ENCODE peak calls at places on chromosomes 13 and 19, in nine cellular contexts. N, J, Z, L, E, P, H, B and U are unnamed samples.

GRCh38 chr19:34241513-34242337 is 12.6 kb upstream of the GARRE1 start:
- DNase-seq in N (no peak), J (no peak), Z (no peak), L (no peak), E (no peak), P (peak), H (no peak), B (peak), U (no peak)

GRCh38 chr19:49588370-49589122 is 2.4 kb upstream of the PRR12 start:
- DNase-seq in N (no peak), J (no peak), Z (no peak), L (no peak), E (no peak), P (no peak), H (no peak), B (no peak), U (no peak)

GRCh38 chr13:30968734-30969335 is 36.4 kb downstream of the TEX26 start:
- DNase-seq in N (no peak), J (no peak), Z (peak), L (no peak), E (peak), P (no peak), H (no peak), B (no peak), U (no peak)

GRCh38 chr13:24506698-24507335 is 5.8 kb downstream of the PARP4 start:
- DNase-seq in N (no peak), J (no peak), Z (no peak), L (no peak), E (no peak), P (no peak), H (no peak), B (no peak), U (no peak)

GRCh38 chr19:15332311-15332996 is at the start of gene BRD4:
- DNase-seq in N (peak), J (peak), Z (peak), L (peak), E (peak), P (peak), H (no peak), B (peak), U (no peak)

GRCh38 chr13:91241249-91241648 is 106.2 kb upstream of the MIR17HG start:
- DNase-seq in N (no peak), J (no peak), Z (no peak), L (no peak), E (no peak), P (no peak), H (no peak), B (no peak), U (peak)

GRCh38 chr19:36501973-36502372 is 12.6 kb upstream of the ZNF566 start:
- DNase-seq in N (no peak), J (no peak), Z (no peak), L (no peak), E (no peak), P (no peak), H (no peak), B (no peak), U (no peak)

GRCh38 chr13:99566125-99567083 is 65.1 kb downstream of the TM9SF2 start:
- DNase-seq in N (no peak), J (no peak), Z (no peak), L (no peak), E (no peak), P (no peak), H (no peak), B (no peak), U (no peak)

GRCh38 chr19:41868120-41868988 is 8.3 kb downstream of the RPS19 start:
- DNase-seq in N (no peak), J (no peak), Z (no peak), L (no peak), E (no peak), P (no peak), H (no peak), B (no peak), U (no peak)

GRCh38 chr13:98527526-98527925 is 49.4 kb downstream of the STK24 start:
- DNase-seq in N (no peak), J (no peak), Z (no peak), L (no peak), E (no peak), P (no peak), H (no peak), B (no peak), U (no peak)

GRCh38 chr13:97076898-97077297 is 82.6 kb upstream of the OXGR1 start:
- DNase-seq in N (no peak), J (no peak), Z (no peak), L (peak), E (no peak), P (no peak), H (no peak), B (peak), U (no peak)

GRCh38 chr13:39038569-39038898 is 278 bp downstream of the NHLRC3 start:
- DNase-seq in N (no peak), J (no peak), Z (no peak), L (no peak), E (no peak), P (no peak), H (no peak), B (peak), U (no peak)

GRCh38 chr13:45101327-45102018 is 18.8 kb upstream of the GTF2F2 start:
- DNase-seq in N (no peak), J (no peak), Z (no peak), L (no peak), E (no peak), P (no peak), H (no peak), B (no peak), U (no peak)

GRCh38 chr19:28292822-28293500 is 920.0 kb downstream of the UQCRFS1 start:
- DNase-seq in N (no peak), J (no peak), Z (no peak), L (peak), E (no peak), P (no peak), H (no peak), B (no peak), U (no peak)

GRCh38 chr19:53908933-53909415 is at the start of gene CACNG7:
- DNase-seq in N (no peak), J (no peak), Z (no peak), L (no peak), E (no peak), P (no peak), H (no peak), B (no peak), U (no peak)
- H3K4me3 ChIP-seq in N (no peak), J (no peak), Z (peak), L (peak), E (peak), P (no peak), H (peak), B (no peak), U (no peak)

GRCh38 chr13:102726430-102726829 is 31.6 kb upstream of the METTL21C start:
- DNase-seq in N (no peak), J (no peak), Z (peak), L (no peak), E (no peak), P (no peak), H (no peak), B (no peak), U (no peak)

GRCh38 chr13:102724923-102725322 is 30.1 kb upstream of the METTL21C start:
- DNase-seq in N (no peak), J (no peak), Z (peak), L (peak), E (peak), P (peak), H (no peak), B (peak), U (no peak)

GRCh38 chr13:102718746-102719145 is 23.9 kb upstream of the METTL21C start:
- DNase-seq in N (no peak), J (no peak), Z (peak), L (no peak), E (no peak), P (no peak), H (no peak), B (no peak), U (no peak)

DNA sequence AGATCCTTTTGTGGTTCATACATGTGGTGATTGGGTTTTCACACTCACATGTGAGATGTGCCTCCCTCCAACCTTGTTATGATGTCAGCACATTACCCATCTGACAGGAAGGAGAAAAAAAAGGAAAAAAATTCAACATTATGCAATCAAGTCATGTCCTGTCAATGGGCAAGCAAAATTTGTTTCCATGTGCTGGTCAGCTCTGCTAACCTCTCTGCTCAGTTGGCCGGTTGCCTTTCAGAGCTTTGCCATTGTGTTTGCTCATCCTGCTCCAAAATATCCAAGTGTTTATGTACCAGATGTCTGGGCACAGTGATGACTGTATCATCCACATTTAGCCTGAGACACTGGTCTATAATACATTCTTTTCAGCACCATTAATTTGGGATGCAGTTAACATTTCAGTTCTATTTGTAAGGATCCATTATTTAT is 27.0 kb upstream of the METTL21C start:
- DNase-seq in N (no peak), J (no peak), Z (no peak), L (no peak), E (no peak), P (no peak), H (no peak), B (no peak), U (no peak)
- TF ChIP-seq CTCF in N (no peak), J (no peak), Z (no peak), L (no peak), E (no peak), P (no peak), H (no peak), B (no peak), U (no peak)

DNA sequence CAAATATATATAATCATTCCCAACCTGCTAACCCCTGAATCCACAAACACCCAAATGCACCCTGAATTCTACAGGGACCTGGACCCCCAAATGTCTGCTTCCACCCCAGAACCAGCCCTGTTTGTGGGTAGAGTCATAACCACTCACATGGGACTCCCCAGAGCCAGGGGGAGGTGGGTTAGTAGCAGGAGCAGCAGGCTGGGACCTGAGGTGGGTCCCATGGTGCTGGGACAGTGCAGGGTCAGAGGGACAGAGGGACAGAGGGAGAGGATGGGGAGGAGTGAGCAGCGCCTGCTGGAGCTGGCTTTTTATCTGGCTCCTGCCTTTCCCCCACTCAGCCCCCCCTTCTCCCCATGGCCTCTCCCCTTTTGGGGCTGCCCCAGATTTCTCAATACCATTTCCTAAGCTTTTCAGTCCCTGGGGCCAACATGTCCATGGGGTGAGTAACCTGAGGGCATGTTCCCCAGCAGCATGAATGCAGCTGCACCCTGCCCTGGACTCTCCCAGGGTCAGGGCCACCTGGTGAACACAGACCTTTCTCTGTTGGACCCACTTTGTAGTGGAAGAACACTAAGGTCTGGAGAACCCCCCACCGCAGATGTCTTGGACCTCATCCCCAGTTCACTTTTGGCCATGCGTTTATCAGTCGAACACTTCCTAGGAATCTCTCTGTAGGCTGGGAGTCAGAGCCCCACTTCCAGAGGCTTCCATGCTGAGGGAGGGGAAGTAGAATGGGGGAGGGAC is at the start of gene C3:
- DNase-seq in N (no peak), J (peak), Z (no peak), L (no peak), E (peak), P (peak), H (no peak), B (peak), U (no peak)
- H3K4me3 ChIP-seq in N (peak), J (peak), Z (no peak), L (no peak), E (no peak), P (peak), H (no peak), B (no peak), U (no peak)

DNA sequence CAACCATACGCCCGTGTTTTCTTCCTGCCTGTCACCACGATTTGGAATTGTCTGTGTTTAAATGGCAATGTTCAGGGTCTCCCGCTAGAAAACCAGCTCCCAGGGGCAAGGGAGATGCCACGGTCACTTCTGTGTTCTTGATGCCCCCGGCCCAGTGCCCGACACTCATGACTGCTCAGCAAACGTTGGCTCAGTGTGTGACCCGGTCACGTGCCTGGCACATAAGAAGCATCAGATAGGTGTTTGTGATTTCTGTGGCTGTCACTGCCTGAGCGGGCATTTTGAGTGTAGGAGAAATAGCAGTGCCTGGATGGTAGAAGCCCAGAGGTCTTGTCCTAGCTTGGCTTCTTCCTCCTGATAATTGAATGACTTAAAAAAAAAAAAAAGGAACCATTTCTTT is 15.5 kb downstream of the HDGFL2 start:
- DNase-seq in N (no peak), J (no peak), Z (no peak), L (no peak), E (no peak), P (no peak), H (no peak), B (no peak), U (no peak)
- TF ChIP-seq CTCF in N (no peak), J (no peak), Z (no peak), L (no peak), E (no peak), P (no peak), H (no peak), B (no peak), U (no peak)

GRCh38 chr13:20258963-20259288 is 26.8 kb upstream of the GJB6 start:
- DNase-seq in N (no peak), J (no peak), Z (no peak), L (no peak), E (no peak), P (no peak), H (no peak), B (no peak), U (no peak)

GRCh38 chr13:20270163-20270865 is 38.2 kb upstream of the GJB6 start:
- DNase-seq in N (no peak), J (no peak), Z (peak), L (no peak), E (no peak), P (no peak), H (no peak), B (no peak), U (no peak)

GRCh38 chr13:20263393-20264044 is 31.4 kb upstream of the GJB6 start:
- DNase-seq in N (no peak), J (no peak), Z (no peak), L (no peak), E (no peak), P (no peak), H (no peak), B (no peak), U (no peak)

DNA sequence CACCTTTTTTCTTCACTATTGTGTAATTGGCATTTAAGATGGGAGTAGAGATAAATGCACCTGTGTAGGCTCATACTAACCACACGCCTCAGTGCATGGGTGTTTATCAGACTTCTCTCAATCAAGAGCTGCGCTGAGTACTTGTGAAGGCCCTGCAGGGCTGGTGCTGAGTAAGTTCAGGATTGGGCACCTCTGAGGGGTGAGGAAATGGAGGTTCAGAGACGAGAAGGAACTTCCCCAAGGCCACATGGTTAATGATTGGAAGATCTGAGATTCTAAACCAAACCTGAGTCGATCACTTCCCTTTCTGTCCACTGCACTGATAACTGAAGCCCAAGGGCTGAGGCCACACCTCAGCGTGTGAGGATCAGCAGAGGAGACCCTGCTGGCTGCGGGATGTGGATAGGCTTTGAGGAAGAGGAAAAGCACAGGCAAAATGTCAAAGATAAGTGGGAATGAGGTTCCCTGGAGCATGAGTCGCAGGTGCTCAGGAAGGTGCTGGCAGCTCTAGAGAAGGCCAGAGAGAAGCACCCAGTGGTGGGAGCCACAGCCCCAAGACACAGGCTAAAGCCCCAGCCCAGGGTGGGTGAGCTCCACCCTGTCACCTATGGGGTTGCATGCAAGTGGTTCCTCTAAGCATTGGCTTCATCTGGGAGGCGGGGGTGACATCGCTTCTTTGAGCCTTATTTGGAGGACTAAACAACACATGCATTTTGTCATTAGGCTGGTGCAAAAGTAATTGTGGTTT is 32.3 kb upstream of the GJB6 start:
- DNase-seq in N (no peak), J (no peak), Z (no peak), L (no peak), E (no peak), P (no peak), H (no peak), B (no peak), U (no peak)
- H3K4me3 ChIP-seq in N (no peak), J (no peak), Z (no peak), L (no peak), E (no peak), P (no peak), H (no peak), B (no peak), U (no peak)